ENCODE peak calls at places on chromosomes 5 and 9, in seven cellular contexts. O is CD4-positive, alpha-beta T cell; Q is NCI-H1105; T is NCI-H187; U is glomerular endothelial cell; L is GM13977; N is LoVo. G is an unnamed sample.

GRCh38 chr9:112556497-112557085 is 70.0 kb downstream of the KIAA1958 start:
- DNase-seq in O (no peak), Q (no peak), T (no peak), U (no peak), L (no peak), N (peak), G (no peak)

GRCh38 chr9:70108181-70108580 is 64.5 kb downstream of the MAMDC2 start:
- DNase-seq in O (no peak), Q (no peak), T (peak), U (no peak), L (no peak), N (no peak), G (no peak)

GRCh38 chr5:72300590-72301339 is 19.3 kb downstream of the MRPS27 start:
- DNase-seq in O (no peak), Q (no peak), T (no peak), U (no peak), L (no peak), N (no peak), G (no peak)

GRCh38 chr5:134538296-134538695 is 12.8 kb downstream of the JADE2 start:
- DNase-seq in O (no peak), Q (no peak), T (no peak), U (no peak), L (no peak), N (no peak), G (no peak)

GRCh38 chr9:136857606-136858412 is 5.7 kb downstream of the MAMDC4 start:
- DNase-seq in O (no peak), Q (no peak), T (no peak), U (no peak), L (no peak), N (no peak), G (no peak)

GRCh38 chr5:15821506-15821905 is 321.5 kb downstream of the FBXL7 start:
- DNase-seq in O (no peak), Q (no peak), T (no peak), U (no peak), L (no peak), N (no peak), G (no peak)

GRCh38 chr5:39648539-39649200 is 223.9 kb upstream of the DAB2 start:
- DNase-seq in O (no peak), Q (no peak), T (no peak), U (no peak), L (no peak), N (peak), G (no peak)

GRCh38 chr5:78504726-78505431 is 143.7 kb downstream of the LHFPL2 start:
- DNase-seq in O (no peak), Q (peak), T (peak), U (peak), L (no peak), N (peak), G (no peak)

GRCh38 chr5:54701179-54701578 is 183.6 kb downstream of the SNX18 start:
- DNase-seq in O (no peak), Q (no peak), T (no peak), U (no peak), L (no peak), N (peak), G (no peak)

GRCh38 chr9:110036286-110036685 is 171.7 kb downstream of the C9orf152 start:
- DNase-seq in O (no peak), Q (no peak), T (peak), U (no peak), L (no peak), N (no peak), G (no peak)

GRCh38 chr5:10690460-10690859 is 70.6 kb downstream of the DAP start:
- DNase-seq in O (no peak), Q (no peak), T (no peak), U (no peak), L (no peak), N (no peak), G (no peak)

GRCh38 chr9:133003071-133003461 is 24.6 kb downstream of the GFI1B start:
- DNase-seq in O (no peak), Q (no peak), T (no peak), U (no peak), L (no peak), N (no peak), G (no peak)

GRCh38 chr5:61307611-61308010 is 24.4 kb upstream of the ZSWIM6 start:
- DNase-seq in O (no peak), Q (no peak), T (no peak), U (no peak), L (no peak), N (no peak), G (no peak)

GRCh38 chr5:172494630-172495505 is 40.5 kb upstream of the SH3PXD2B start:
- DNase-seq in O (no peak), Q (no peak), T (no peak), U (no peak), L (no peak), N (no peak), G (no peak)

GRCh38 chr5:68875351-68875750 is 218.5 kb upstream of the SLC30A5 start:
- DNase-seq in O (peak), Q (no peak), T (no peak), U (no peak), L (no peak), N (no peak), G (no peak)

GRCh38 chr5:54732108-54732507 is 214.5 kb downstream of the SNX18 start:
- DNase-seq in O (no peak), Q (no peak), T (no peak), U (no peak), L (no peak), N (no peak), G (no peak)

GRCh38 chr5:180020176-180020575 is 51.4 kb downstream of the RNF130 start:
- DNase-seq in O (no peak), Q (no peak), T (no peak), U (no peak), L (no peak), N (no peak), G (no peak)